ENCODE peak calls at places on chromosomes 6 and 20, in six cellular contexts. R is WTC11, O is HCT116, Y is H1, Z is GM12878, D is K562. F is an unnamed sample.

GRCh38 chr6:140002406-140003022 is 628.1 kb upstream of the CITED2 start:
- DNase-seq in O (no peak), D (no peak), R (no peak), Z (no peak), Y (no peak), F (no peak)

GRCh38 chr6:43096451-43097097 is 20.5 kb downstream of the PTK7 start:
- DNase-seq in Z (no peak), Y (no peak), R (peak; percentile 51), D (peak; percentile 43), O (no peak), F (no peak)

GRCh38 chr6:152598858-152599537 is 38.2 kb downstream of the SYNE1 start:
- DNase-seq in Y (no peak), Z (no peak), D (no peak), R (no peak), O (no peak), F (no peak)

GRCh38 chr20:1334761-1335160 is 5.8 kb upstream of the SDCBP2 start:
- DNase-seq in R (no peak), O (peak; percentile 27), Y (peak; percentile 39), Z (no peak), D (peak; percentile 38), F (peak; percentile 63)

GRCh38 chr20:62618622-62619529 is 23.4 kb upstream of the SLCO4A1 start:
- DNase-seq in Z (no peak), D (no peak), O (no peak), Y (no peak), R (peak; percentile 30), F (no peak)

GRCh38 chr6:113995632-113996031 is 24.7 kb upstream of the HDAC2 start:
- DNase-seq in Z (no peak), R (no peak), D (no peak), Y (peak; percentile 44), O (peak; percentile 61), F (peak; percentile 19)

GRCh38 chr6:118559659-118560058 is 11.6 kb downstream of the PLN start:
- DNase-seq in Y (no peak), O (no peak), R (no peak), Z (no peak), D (no peak), F (no peak)

GRCh38 chr6:36676142-36677058 is 2.1 kb upstream of the CDKN1A start:
- DNase-seq in D (no peak), Y (no peak), R (no peak), Z (no peak), O (no peak), F (peak; percentile 81)

GRCh38 chr6:17493286-17493685 is 99.9 kb downstream of the CAP2 start:
- DNase-seq in Z (no peak), O (no peak), D (peak; percentile 62), R (no peak), Y (no peak), F (no peak)

GRCh38 chr6:107628878-107629277 is 139.0 kb downstream of the SOBP start:
- DNase-seq in Y (no peak), Z (no peak), D (no peak), R (no peak), O (no peak), F (no peak)

GRCh38 chr6:71197267-71197666 is 91.3 kb upstream of the OGFRL1 start:
- DNase-seq in Z (no peak), D (no peak), Y (no peak), O (no peak), R (no peak), F (no peak)

GRCh38 chr6:42604150-42604549 is 40.3 kb downstream of the UBR2 start:
- DNase-seq in O (no peak), Y (no peak), R (no peak), Z (no peak), D (no peak), F (no peak)

GRCh38 chr6:43950206-43950605 is 177.0 kb downstream of the MRPL14 start:
- DNase-seq in Z (no peak), O (no peak), R (no peak), Y (peak; percentile 32), D (no peak), F (no peak)

GRCh38 chr6:159151266-159151855 is 17.8 kb upstream of the FNDC1 start:
- DNase-seq in D (peak; percentile 72), Y (no peak), R (peak; percentile 48), O (peak; percentile 51), Z (no peak), F (peak; percentile 34)

GRCh38 chr6:43869792-43870659 is 100.0 kb downstream of the VEGFA start:
- DNase-seq in D (no peak), Y (no peak), R (peak; percentile 33), Z (no peak), O (no peak), F (no peak)

GRCh38 chr20:64052326-64052722 is 2.9 kb upstream of the SOX18 start:
- DNase-seq in D (no peak), O (no peak), Y (no peak), R (no peak), Z (no peak), F (no peak)

GRCh38 chr6:163813979-163814493 is 399.5 kb downstream of the QKI start:
- DNase-seq in Y (no peak), O (no peak), D (no peak), Z (peak; percentile 9), R (no peak), F (no peak)

GRCh38 chr6:29828471-29828797 is 809 bp downstream of the HLA-G start:
- DNase-seq in Y (peak; percentile 84), Z (no peak), O (no peak), D (no peak), R (peak; percentile 71), F (no peak)

GRCh38 chr6:44024597-44025219 is 102.5 kb downstream of the MRPL14 start:
- DNase-seq in Y (no peak), D (no peak), Z (no peak), O (no peak), R (no peak), F (no peak)

DNA sequence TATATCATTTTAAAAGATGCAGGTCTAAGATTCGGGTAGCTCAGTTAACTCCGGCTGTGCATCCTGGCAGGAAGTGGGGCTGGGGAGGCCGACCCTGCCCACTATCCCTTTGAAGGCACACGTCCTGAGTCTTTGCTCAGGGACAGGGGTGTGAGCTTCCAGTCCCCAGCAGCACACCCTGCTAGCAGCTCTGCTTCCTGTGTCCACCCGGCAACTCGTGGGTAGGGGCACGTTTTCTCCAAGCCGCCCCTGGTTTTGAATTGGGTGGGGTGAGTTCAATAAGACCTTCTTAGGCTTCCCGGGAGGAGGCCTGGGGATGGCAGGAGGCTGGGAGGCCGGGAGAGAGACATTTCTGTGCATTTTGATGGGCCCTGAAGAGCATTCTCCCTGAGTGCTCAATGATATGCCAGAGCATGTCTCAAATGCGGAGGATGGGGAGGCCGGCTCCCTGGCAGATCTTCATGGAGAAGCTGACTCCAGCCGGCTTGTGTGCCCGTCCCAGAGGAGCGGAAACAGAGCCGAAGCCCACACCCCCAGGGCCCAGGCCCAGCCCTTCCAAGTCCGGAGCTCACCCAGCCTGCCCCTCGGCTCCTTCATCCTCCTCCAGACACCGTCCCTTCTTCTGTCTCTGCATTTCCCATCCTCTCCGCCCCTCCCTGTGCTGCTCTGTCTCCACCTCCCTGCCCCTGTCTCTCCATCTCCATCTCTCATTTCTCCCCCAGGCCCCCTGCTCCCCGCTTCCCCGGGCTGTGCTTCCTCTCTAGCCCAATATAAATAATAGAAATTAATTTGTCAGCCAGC is 36.3 kb upstream of the ZFAND3 start:
- DNase-seq in O (no peak), Y (peak; percentile 77), Z (no peak), R (peak; percentile 70), D (no peak), F (no peak)
- TF ChIP-seq ATF3 in O (no peak), Y (no peak), Z (no peak), R (no peak), D (no peak), F (no peak)

DNA sequence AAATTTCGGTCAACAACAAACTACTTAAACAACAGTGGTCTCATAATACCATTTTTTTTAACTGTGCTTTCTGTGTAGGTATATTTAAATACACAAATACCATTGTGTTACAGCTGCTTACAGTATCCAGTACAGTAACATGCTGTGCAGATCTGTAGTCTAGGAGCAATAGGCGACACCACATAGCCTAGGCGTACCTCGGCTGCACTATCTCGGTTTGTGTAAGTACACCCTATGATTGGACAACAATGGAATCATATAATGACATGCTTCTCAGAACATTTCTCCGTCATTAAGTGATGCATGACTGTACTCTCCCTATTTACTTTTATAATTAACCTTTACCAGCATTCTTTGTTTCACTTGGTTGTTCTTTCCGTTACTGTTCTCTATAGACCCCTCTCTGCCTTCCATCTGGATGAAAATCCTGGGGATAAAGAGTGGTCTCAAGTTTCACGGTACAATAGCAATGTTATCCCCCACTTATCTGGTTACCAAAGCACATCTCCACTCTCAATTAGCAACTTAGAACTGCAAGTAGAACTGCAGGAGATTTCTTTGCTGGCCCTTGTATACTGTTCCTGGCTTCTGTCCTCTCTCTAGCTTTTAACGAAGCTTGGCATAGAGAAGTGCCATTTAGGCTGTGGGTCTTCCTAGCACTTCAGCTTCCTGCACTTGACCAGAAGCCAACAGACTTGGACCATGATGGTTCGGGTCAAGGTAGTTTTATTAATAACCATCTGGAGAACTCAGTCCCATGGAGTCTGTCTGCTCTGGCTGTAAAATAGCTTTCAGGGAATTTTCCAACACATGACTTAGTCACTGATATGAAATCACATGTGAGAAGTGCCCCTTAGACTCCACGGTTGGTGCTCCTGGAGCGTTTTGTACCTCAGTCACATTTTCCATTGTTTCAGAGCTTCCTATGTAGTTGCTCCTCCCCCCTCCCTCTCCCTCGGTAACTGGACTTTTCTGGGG is 80.4 kb upstream of the POPDC3 start:
- DNase-seq in D (no peak), Z (no peak), Y (no peak), O (no peak), R (no peak), F (no peak)
- TF ChIP-seq ATF3 in D (no peak), Z (no peak), Y (no peak), O (no peak), R (no peak), F (no peak)

DNA sequence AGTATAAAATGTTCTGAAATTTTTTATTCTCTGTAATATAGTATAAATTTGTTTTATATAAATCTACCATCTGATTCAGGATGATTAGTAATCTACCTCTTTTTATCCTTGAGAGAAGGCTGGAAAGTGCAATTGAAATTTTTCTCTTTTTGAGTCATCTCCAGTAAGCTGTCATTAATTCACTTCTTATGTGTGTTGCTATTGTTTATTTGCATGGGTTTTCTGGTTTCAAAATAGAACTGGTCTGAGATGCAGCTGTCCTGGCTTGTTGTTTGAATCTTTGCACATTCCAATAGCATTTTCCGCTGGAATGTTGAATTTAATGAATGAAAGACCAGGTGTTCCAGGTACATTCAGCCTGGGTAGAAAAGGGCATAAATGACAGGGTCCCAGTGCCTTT is 24.3 kb upstream of the TAB2 start:
- DNase-seq in Y (no peak), Z (no peak), O (no peak), D (no peak), R (no peak), F (no peak)
- TF ChIP-seq ATF3 in Y (no peak), Z (no peak), O (no peak), D (no peak), R (no peak), F (no peak)

DNA sequence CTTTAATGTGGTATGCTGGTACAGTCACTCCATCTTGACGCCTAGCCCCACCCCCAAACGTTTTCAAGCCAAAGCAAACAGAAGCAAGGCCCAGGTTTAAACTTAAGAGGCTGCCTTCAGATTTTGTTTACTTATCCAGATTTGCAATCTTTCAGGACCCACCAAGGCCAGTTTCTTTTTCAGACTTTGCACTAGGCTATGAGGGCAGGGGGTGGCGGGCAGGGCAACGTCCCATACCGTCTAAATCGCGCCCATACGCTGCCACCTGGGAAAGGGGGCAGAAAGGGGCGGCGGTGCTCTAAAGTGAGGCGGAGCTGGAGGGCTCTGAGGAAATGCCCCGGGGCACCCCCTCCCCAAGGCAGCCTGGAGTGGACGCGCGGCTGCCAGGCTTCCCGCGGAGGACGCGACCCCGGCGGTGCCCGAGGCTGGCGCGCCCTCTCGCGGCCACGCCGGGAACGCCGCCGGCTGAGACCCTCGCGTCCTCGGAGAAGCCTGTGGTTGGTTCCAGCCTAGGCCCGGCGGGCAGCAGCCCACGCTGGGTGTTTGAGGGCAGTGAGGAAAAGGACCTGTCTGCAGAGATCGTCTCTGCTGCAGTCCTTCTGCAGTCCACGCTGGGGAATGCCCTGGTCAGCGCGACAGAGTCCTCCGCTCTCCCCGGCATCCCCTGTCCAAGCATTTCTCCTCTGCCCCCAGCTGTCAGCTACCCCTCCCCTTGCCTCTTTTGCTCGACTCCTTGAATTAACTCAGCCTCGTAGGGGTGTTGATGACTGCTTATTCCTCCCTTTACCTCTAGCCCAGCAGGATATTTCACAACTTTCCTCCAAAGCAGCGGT is 129.2 kb upstream of the PRND start:
- DNase-seq in O (no peak), R (peak; percentile 74), Z (no peak), D (peak; percentile 38), Y (peak; percentile 88), F (peak; percentile 81)
- TF ChIP-seq ATF3 in O (no peak), R (no peak), Z (no peak), D (no peak), Y (no peak), F (no peak)